ENCODE peak calls at places on chromosomes 7 and 10, in six cellular contexts. H, O, R, V, Z and E are unnamed samples.

GRCh38 chr10:73850863-73851461 is 23.4 kb downstream of the CAMK2G start:
- DNase-seq in H (no peak), O (no peak), Z (no peak), R (no peak), V (no peak), E (peak)

GRCh38 chr7:95772771-95773581 is 622 bp downstream of the DYNC1I1 start:
- DNase-seq in O (no peak), R (peak), Z (no peak), V (no peak), H (no peak), E (no peak)

GRCh38 chr7:67625257-67625713 is 628.7 kb downstream of the TYW1 start:
- DNase-seq in O (peak), H (peak), R (no peak), Z (peak), V (no peak), E (peak)

GRCh38 chr10:190216-190615 is 55.0 kb downstream of the ZMYND11 start:
- DNase-seq in Z (no peak), V (no peak), O (no peak), H (no peak), R (no peak), E (no peak)

GRCh38 chr7:14748461-14748860 is 154.1 kb downstream of the DGKB start:
- DNase-seq in O (no peak), R (peak), Z (no peak), H (no peak), V (no peak), E (no peak)

GRCh38 chr7:110131344-110131743 is 959.6 kb upstream of the LRRN3 start:
- DNase-seq in H (no peak), O (no peak), Z (no peak), R (no peak), V (no peak), E (no peak)

GRCh38 chr7:79293655-79294142 is 159.8 kb downstream of the MAGI2 start:
- DNase-seq in O (no peak), V (no peak), Z (peak), H (peak), R (no peak), E (no peak)

GRCh38 chr7:134750083-134751062 is 29.1 kb upstream of the CALD1 start:
- DNase-seq in Z (peak), O (peak), V (no peak), R (peak), H (peak), E (peak)

GRCh38 chr7:154406312-154406711 is 354.1 kb downstream of the DPP6 start:
- DNase-seq in O (no peak), R (no peak), V (no peak), Z (no peak), H (no peak), E (no peak)

GRCh38 chr7:47556511-47557180 is 25.3 kb downstream of the TNS3 start:
- DNase-seq in O (no peak), V (no peak), H (no peak), R (no peak), Z (no peak), E (peak)

GRCh38 chr7:14855033-14855794 is 47.3 kb downstream of the DGKB start:
- DNase-seq in O (no peak), H (no peak), Z (no peak), R (no peak), V (no peak), E (no peak)

GRCh38 chr7:12529971-12530710 is 40.4 kb upstream of the SCIN start:
- DNase-seq in V (no peak), R (no peak), O (no peak), Z (no peak), H (no peak), E (no peak)

GRCh38 chr7:114418117-114418516 is 3.5 kb downstream of the FOXP2 start:
- DNase-seq in V (no peak), Z (no peak), O (no peak), H (no peak), R (no peak), E (no peak)

GRCh38 chr10:125788156-125789034 is 12.8 kb upstream of the MMP21 start:
- DNase-seq in O (no peak), R (no peak), V (no peak), H (no peak), Z (no peak), E (no peak)
- TF ChIP-seq MYC in O (no peak), R (no peak), V (no peak), H (no peak), Z (no peak), E (no peak)

GRCh38 chr10:30058570-30059132 is 735 bp downstream of the JCAD start:
- DNase-seq in O (no peak), R (peak), Z (no peak), V (no peak), H (peak), E (no peak)

GRCh38 chr10:30058111-30058510 is 1.3 kb downstream of the JCAD start:
- DNase-seq in O (no peak), V (no peak), R (peak), H (no peak), Z (no peak), E (no peak)

GRCh38 chr10:30057421-30057841 is 2.0 kb downstream of the JCAD start:
- DNase-seq in V (no peak), R (peak), O (no peak), Z (no peak), H (peak), E (no peak)

GRCh38 chr10:30056767-30057355 is 2.5 kb downstream of the JCAD start:
- DNase-seq in Z (no peak), H (no peak), V (no peak), O (no peak), R (peak), E (no peak)

DNA sequence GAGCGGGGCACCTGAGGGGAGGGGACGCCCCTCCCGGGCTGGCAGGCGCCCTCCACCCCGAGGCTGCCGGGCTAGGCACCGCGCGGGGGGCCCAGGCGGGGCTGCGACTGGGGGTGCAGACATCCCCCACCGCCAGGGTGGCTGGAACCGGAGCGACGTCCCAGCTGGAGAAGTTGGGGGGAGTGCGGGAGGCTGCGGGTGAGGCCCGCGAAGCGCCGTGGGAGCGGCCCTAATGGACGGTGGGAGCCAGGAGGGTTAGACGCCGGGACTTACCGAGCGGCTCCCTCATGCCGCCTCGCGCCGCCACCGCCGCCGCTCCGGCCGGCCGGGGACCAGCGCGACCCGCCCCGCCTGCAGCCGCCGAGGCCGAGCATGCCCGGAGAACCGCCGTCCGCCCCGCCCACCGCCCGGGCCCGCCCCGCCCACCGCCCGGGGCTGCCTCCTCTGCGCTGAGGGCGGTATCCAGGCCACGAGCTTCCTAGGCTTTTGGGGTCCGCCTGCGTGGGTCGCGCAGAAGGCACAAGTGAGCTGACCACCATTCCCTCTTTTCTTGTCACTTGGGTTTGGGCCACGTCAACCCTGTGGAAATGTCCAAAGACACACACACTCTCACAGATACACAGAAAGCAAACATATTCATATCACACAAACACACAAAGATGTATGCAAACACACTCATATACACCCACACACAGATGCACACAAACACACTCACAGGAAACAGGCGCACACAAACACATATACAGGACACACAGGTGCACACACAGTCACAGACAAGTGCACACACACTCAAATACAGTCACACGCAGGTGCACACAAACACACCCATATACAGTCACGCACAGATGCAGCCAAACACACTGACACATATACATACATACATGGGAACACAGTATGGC is at the start of gene JCAD:
- DNase-seq in H (peak), V (no peak), Z (no peak), O (peak), R (peak), E (peak)
- TF ChIP-seq POLR2A in H (peak), V (no peak), Z (no peak), O (no peak), R (peak), E (no peak)

GRCh38 chr7:151819826-151820225 is 57.1 kb downstream of the PRKAG2 start:
- DNase-seq in R (no peak), O (no peak), V (no peak), Z (no peak), H (no peak), E (no peak)

GRCh38 chr7:151820486-151821105 is 56.3 kb downstream of the PRKAG2 start:
- DNase-seq in V (no peak), O (no peak), R (no peak), Z (no peak), H (no peak), E (no peak)

GRCh38 chr7:151817315-151817690 is 59.6 kb downstream of the PRKAG2 start:
- DNase-seq in Z (no peak), V (no peak), R (no peak), H (no peak), O (no peak), E (no peak)

GRCh38 chr7:151817981-151818673 is 58.8 kb downstream of the PRKAG2 start:
- DNase-seq in R (no peak), H (no peak), O (no peak), Z (no peak), V (no peak), E (no peak)

DNA sequence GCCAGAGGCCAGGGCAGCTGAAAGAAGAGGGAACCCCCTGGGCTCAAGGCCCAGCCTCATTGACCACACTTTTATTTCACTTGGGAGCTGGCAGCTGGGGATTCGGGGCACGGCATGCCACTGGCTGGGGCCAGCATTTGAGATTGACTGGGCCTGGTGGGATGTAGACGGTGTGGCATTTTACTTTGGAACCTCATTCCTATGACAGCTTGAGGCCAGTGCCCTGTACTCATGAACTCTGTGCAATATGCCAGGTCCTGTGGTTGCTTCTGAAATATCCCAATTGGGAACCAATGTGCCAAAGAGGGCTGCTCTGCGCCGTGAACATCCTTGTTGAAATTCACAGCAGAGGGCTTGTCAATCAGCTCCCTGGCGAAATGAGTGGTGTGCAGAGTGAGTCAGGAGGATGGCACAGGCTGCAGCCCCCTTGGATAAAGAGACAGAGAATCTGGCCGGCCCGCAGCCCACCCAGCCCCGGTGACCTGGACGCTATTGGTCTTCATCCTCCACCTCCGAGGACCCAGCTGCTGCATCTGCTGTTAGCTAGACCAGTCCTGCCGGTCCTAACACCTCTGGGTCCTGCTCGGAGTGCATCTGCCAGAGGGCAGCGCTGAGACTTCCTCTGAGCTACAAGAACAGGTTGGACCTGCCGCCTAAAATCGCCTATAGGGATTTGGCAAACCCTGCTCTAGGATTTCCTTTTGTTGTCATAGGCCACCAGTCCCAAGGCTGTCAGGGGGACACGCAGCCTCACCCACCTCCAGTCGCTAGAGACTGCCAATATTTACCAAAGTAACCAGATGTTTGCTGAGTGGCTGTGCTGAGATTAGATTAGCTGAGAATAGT is 58.0 kb downstream of the PRKAG2 start:
- DNase-seq in O (no peak), Z (no peak), H (no peak), V (no peak), R (no peak), E (no peak)
- TF ChIP-seq CTCF in O (no peak), Z (no peak), H (no peak), V (no peak), R (no peak), E (no peak)

GRCh38 chr7:28411876-28412662 is at the start of gene CREB5:
- DNase-seq in O (no peak), V (no peak), H (no peak), Z (no peak), R (no peak), E (no peak)
- TF ChIP-seq MYC in O (no peak), V (no peak), H (no peak), Z (no peak), R (no peak), E (no peak)

GRCh38 chr7:77205706-77206105 is 6.1 kb upstream of the FGL2 start:
- DNase-seq in V (no peak), H (no peak), O (no peak), R (no peak), Z (no peak), E (no peak)

GRCh38 chr7:77199008-77199966 is at the start of gene FGL2:
- DNase-seq in H (no peak), V (no peak), O (no peak), R (no peak), Z (no peak), E (peak)

GRCh38 chr7:77197135-77197534 is 2.5 kb downstream of the FGL2 start:
- DNase-seq in R (no peak), V (no peak), H (no peak), Z (no peak), O (no peak), E (no peak)

GRCh38 chr7:77202544-77202976 is 2.9 kb upstream of the FGL2 start:
- DNase-seq in Z (no peak), R (no peak), H (no peak), O (no peak), V (peak), E (no peak)

GRCh38 chr7:77200542-77200941 is 923 bp upstream of the FGL2 start:
- DNase-seq in O (no peak), V (no peak), R (no peak), H (no peak), Z (no peak), E (peak)
- TF ChIP-seq POLR2A in O (no peak), V (no peak), R (no peak), H (no peak), Z (no peak), E (no peak)

DNA sequence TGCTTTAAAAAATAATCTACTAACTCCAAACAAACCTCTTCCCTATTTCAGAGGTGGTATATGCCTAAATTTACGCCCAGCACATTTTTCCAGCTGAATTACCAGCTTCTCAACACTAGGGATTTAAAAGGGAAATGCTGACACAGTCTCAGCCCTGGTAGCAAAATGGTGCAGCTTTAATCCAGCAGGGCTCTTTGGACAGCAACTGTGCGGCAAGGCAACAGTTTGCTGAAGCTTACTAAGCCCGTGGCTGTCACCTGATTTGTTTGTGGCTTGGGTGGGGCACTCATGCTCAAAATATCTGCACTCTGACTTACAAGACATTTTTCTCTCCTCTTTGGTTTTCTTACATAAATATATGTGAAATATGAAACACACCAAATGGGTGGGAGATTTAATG is 206.7 kb downstream of the POU6F2 start:
- DNase-seq in V (no peak), O (no peak), H (no peak), Z (no peak), R (no peak), E (no peak)
- TF ChIP-seq CTCF in V (no peak), O (no peak), H (no peak), Z (no peak), R (no peak), E (no peak)

DNA sequence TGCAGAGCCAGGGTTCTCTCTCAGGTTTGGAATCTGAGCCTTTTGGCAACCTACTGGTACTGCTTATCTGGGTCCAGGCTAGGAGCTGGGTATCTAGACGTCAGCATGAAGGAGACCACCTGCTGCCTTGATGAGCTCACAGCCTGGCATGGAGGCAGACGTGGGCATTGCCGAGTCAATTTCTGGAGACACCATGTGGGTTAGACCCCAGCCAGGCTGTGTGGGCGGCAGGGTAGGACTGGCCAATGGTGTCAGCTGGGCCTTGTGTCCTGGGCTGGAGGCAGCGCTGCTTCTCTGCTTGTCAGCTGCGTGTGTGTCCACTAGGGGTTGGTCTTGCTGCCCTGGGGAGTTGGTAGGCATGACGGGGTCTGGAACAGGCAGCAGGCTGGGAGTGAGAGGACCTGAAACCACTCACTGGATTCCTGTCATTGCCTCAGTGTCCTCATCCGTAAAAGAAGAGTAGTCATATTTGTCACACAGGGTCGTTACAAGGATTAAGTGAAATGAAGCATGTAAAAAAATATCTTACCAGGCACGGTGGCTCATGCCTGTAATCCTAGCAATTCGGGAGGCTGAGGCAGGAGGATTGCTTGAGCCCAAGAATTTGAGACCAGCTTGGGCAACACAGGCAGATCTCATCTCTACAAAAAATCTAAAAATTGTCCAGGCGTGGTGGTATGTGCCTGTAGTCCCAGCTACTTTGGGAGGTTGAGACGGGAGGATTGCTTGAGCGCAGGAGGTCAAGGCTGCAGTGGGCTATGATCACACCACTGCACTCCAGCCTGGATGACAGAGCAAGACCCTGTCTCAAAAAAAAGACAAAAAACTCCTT is 31.7 kb upstream of the ANKRD2 start:
- DNase-seq in V (no peak), R (no peak), Z (no peak), O (no peak), H (no peak), E (peak)
- TF ChIP-seq MYC in V (no peak), R (no peak), Z (no peak), O (no peak), H (no peak), E (no peak)

GRCh38 chr10:110808123-110808522 is 63.6 kb upstream of the PDCD4 start:
- DNase-seq in R (no peak), H (no peak), O (no peak), Z (no peak), V (no peak), E (no peak)

GRCh38 chr10:110806335-110806734 is 65.4 kb upstream of the PDCD4 start:
- DNase-seq in V (no peak), Z (no peak), R (no peak), O (no peak), H (no peak), E (no peak)

GRCh38 chr10:110810625-110811024 is 61.1 kb upstream of the PDCD4 start:
- DNase-seq in Z (no peak), R (no peak), V (no peak), O (no peak), H (no peak), E (no peak)

GRCh38 chr10:110805292-110805691 is 66.4 kb upstream of the PDCD4 start:
- DNase-seq in Z (no peak), R (no peak), H (no peak), V (no peak), O (no peak), E (no peak)

DNA sequence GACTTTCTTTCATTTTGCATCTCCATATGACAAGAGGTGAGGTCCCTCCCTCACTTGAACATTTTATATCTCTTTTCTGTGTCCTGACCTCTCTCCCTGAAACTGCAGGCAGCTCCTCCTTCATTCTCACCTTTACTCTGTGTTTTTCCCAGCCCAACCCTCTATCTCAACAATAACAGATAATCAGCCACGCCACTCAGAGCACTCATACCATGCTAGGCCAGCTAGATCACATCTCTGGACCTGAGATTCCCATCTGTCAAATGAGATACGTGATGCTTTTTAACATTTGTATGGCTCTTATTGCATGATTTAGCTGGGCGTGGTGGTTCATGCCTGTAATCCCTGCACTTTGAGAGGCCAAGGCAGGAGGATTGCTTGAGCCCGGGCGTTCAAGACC is 63.1 kb upstream of the PDCD4 start:
- DNase-seq in Z (no peak), H (no peak), V (no peak), R (no peak), O (no peak), E (no peak)
- TF ChIP-seq POLR2A in Z (no peak), H (no peak), V (no peak), R (no peak), O (no peak), E (no peak)